ENCODE peak calls at places on chromosomes 12 and 14, in eight cellular contexts. L is tibial nerve; A is neuronal stem cell; O is kidney; K is heart right ventricle; X is naive thymus-derived CD4-positive, alpha-beta T cell; E is thoracic aorta; W is K562. B is an unnamed sample.

GRCh38 chr12:130421896-130422295 is 84.2 kb downstream of the PIWIL1 start:
- DNase-seq in W (no peak), O (no peak), X (no peak), E (no peak), A (no peak), K (no peak), L (no peak), B (no peak)

GRCh38 chr14:68282479-68283377 is 463.1 kb downstream of the RAD51B start:
- DNase-seq in W (no peak), X (peak; percentile 43), E (no peak), O (no peak), K (no peak), L (no peak), A (no peak), B (no peak)

GRCh38 chr12:11510671-11511070 is 115.3 kb upstream of the PRB2 start:
- DNase-seq in E (no peak), W (no peak), K (no peak), L (no peak), A (no peak), X (no peak), O (no peak), B (no peak)

GRCh38 chr12:111638576-111638975 is 39.5 kb upstream of the ATXN2 start:
- DNase-seq in A (no peak), K (no peak), E (no peak), X (no peak), W (no peak), O (no peak), L (no peak), B (no peak)

GRCh38 chr12:3644103-3644502 is 108.8 kb downstream of the CRACR2A start:
- DNase-seq in L (no peak), E (no peak), W (no peak), K (no peak), A (no peak), X (no peak), O (no peak), B (no peak)

GRCh38 chr12:10497602-10498001 is 8.1 kb upstream of the EIF2S3B start:
- DNase-seq in K (no peak), W (no peak), A (no peak), L (no peak), X (no peak), O (no peak), E (no peak), B (no peak)

GRCh38 chr12:12181516-12181915 is 85.3 kb downstream of the LRP6 start:
- DNase-seq in E (no peak), W (no peak), A (no peak), L (no peak), X (no peak), O (no peak), K (no peak), B (no peak)

GRCh38 chr14:68979722-68980552 is 835 bp upstream of the ACTN1 start:
- DNase-seq in L (no peak), E (peak; percentile 22), O (peak; percentile 89), W (peak; percentile 54), K (peak; percentile 34), A (peak; percentile 48), X (no peak), B (peak; percentile 48)

GRCh38 chr14:29735459-29735858 is 192.2 kb downstream of the PRKD1 start:
- DNase-seq in L (peak; percentile 22), K (no peak), X (no peak), E (no peak), W (no peak), O (no peak), A (no peak), B (no peak)

GRCh38 chr12:15966426-15966825 is 55.3 kb downstream of the DERA start:
- DNase-seq in W (no peak), A (no peak), E (no peak), X (no peak), K (no peak), O (no peak), L (no peak), B (no peak)

GRCh38 chr14:99513183-99513694 is 32.0 kb downstream of the CCNK start:
- DNase-seq in K (no peak), O (peak; percentile 51), E (no peak), A (no peak), L (no peak), X (no peak), W (no peak), B (no peak)

GRCh38 chr12:127145929-127146789 is 1120.8 kb upstream of the TMEM132C start:
- DNase-seq in O (peak; percentile 93), X (peak; percentile 10), A (no peak), K (peak; percentile 61), E (no peak), W (peak; percentile 94), L (peak; percentile 21), B (no peak)

GRCh38 chr12:114168061-114168460 is 201.9 kb upstream of the RBM19 start:
- DNase-seq in X (no peak), W (no peak), A (no peak), O (no peak), E (no peak), K (no peak), L (no peak), B (no peak)

GRCh38 chr12:79414252-79414651 is 276.5 kb downstream of the PAWR start:
- DNase-seq in A (no peak), O (no peak), E (no peak), K (no peak), L (no peak), X (no peak), W (no peak), B (no peak)

GRCh38 chr14:67722293-67722692 is 20.6 kb downstream of the RDH12 start:
- DNase-seq in A (no peak), E (no peak), X (no peak), O (peak; percentile 74), L (peak; percentile 9), W (no peak), K (peak; percentile 72), B (no peak)

GRCh38 chr14:97283450-97284230 is 486.5 kb downstream of the VRK1 start:
- DNase-seq in O (no peak), W (no peak), A (no peak), X (no peak), L (no peak), K (no peak), E (no peak), B (no peak)

GRCh38 chr14:100546051-100546443 is 41.2 kb downstream of the BEGAIN start:
- DNase-seq in E (no peak), W (peak; percentile 89), O (no peak), A (no peak), K (no peak), L (no peak), X (no peak), B (no peak)

GRCh38 chr12:72241552-72241951 is 30.6 kb upstream of the TRHDE start:
- DNase-seq in W (no peak), A (no peak), O (no peak), X (no peak), E (no peak), K (no peak), L (no peak), B (no peak)

GRCh38 chr12:123076604-123077297 is 74.1 kb downstream of the PITPNM2 start:
- DNase-seq in A (no peak), K (no peak), X (no peak), W (no peak), L (no peak), O (no peak), E (no peak), B (no peak)

GRCh38 chr12:3647504-3647903 is 105.4 kb downstream of the CRACR2A start:
- DNase-seq in W (no peak), E (no peak), K (no peak), L (no peak), O (no peak), A (no peak), X (no peak), B (no peak)

GRCh38 chr12:95204141-95204866 is 13.0 kb downstream of the FGD6 start:
- DNase-seq in K (peak; percentile 27), E (no peak), A (no peak), W (peak; percentile 80), O (peak; percentile 84), L (peak; percentile 38), X (no peak), B (no peak)

GRCh38 chr12:62750941-62751843 is 183.8 kb downstream of the PPM1H start:
- DNase-seq in L (no peak), X (no peak), W (no peak), E (no peak), O (no peak), K (no peak), A (no peak), B (no peak)

GRCh38 chr14:33120341-33120740 is 181.7 kb downstream of the NPAS3 start:
- DNase-seq in X (no peak), K (no peak), W (no peak), A (no peak), O (no peak), E (no peak), L (no peak), B (no peak)

GRCh38 chr14:73943083-73943482 is 6.8 kb downstream of the FAM161B start:
- DNase-seq in W (no peak), K (no peak), E (no peak), A (no peak), L (peak; percentile 64), O (no peak), X (no peak), B (no peak)

GRCh38 chr12:6953417-6954315 is 2.5 kb downstream of the PTPN6 start:
- DNase-seq in A (no peak), X (peak; percentile 74), E (no peak), K (peak; percentile 79), O (peak; percentile 86), L (peak; percentile 76), W (no peak), B (peak; percentile 57)
- H3K27ac ChIP-seq in A (no peak overlapping the region), X (peak overlapping the region; percentile 95), E (no peak overlapping the region), K (peak overlapping the region; percentile 80), O (no peak overlapping the region), L (peak overlapping the region; percentile 74), W (peak overlapping the region; percentile 22), B (peak overlapping the region; percentile 28)

GRCh38 chr14:20812576-20812975 is 9.9 kb upstream of the RNASE1 start:
- DNase-seq in A (no peak), X (no peak), L (no peak), O (no peak), K (no peak), W (no peak), E (no peak), B (no peak)
- H3K4me1 ChIP-seq in A (no peaks in the 10 kb centered on the region), X (no peaks in the 10 kb centered on the region), L (no peaks in the 10 kb centered on the region), O (no peaks in the 10 kb centered on the region), K (peaks cover 7% of the 10 kb centered on the region), W (no peaks in the 10 kb centered on the region), E (no peaks in the 10 kb centered on the region), B (no peaks in the 10 kb centered on the region)

GRCh38 chr14:61558271-61558670 is 137.0 kb upstream of the HIF1A start:
- DNase-seq in W (no peak), E (no peak), X (no peak), A (no peak), O (no peak), K (no peak), L (no peak), B (peak; percentile 80)
- H3K27ac ChIP-seq in W (no peak overlapping the region), E (no peak overlapping the region), X (no peak overlapping the region), A (no peak overlapping the region), O (no peak overlapping the region), K (no peak overlapping the region), L (no peak overlapping the region), B (no peak overlapping the region)

GRCh38 chr12:64694130-64695078 is 64.8 kb downstream of the GNS start:
- DNase-seq in W (peak; percentile 54), O (no peak), E (no peak), L (no peak), K (no peak), A (no peak), X (no peak), B (no peak)
- H3K4me1 ChIP-seq in W (peaks cover 17% of the 10 kb centered on the region), O (no peaks in the 10 kb centered on the region), E (peaks cover 61% of the 10 kb centered on the region), L (peaks cover 4% of the 10 kb centered on the region), K (peaks cover 7% of the 10 kb centered on the region), A (peaks cover 21% of the 10 kb centered on the region), X (peaks cover 12% of the 10 kb centered on the region), B (peaks cover 16% of the 10 kb centered on the region)

B was measured in SJCRH30.